ENCODE peak calls at places on chromosome 17, in nine cellular contexts. B, J, U, Z, I, E, T, C and H are unnamed samples.

GRCh38 chr17:40139566-40140058 is 725 bp upstream of the CASC3 start:
- DNase-seq in U (no peak), I (no peak), Z (no peak), B (no peak), T (no peak), C (no peak), E (no peak), J (no peak), H (no peak)

GRCh38 chr17:55275894-55276804 is 11.4 kb downstream of the HLF start:
- DNase-seq in T (peak), Z (no peak), C (no peak), U (no peak), J (no peak), E (no peak), I (no peak), B (no peak), H (no peak)

GRCh38 chr17:8226536-8227237 is 16.3 kb upstream of the AURKB start:
- DNase-seq in B (peak), I (peak), T (peak), U (peak), C (peak), Z (peak), J (peak), E (peak), H (peak)

GRCh38 chr17:74742153-74742515 is 5.1 kb downstream of the RAB37 start:
- DNase-seq in E (no peak), Z (no peak), C (no peak), I (no peak), U (no peak), B (no peak), T (no peak), J (no peak), H (no peak)

GRCh38 chr17:77845541-77846225 is 112.8 kb upstream of the TNRC6C start:
- DNase-seq in T (no peak), I (no peak), Z (no peak), J (no peak), B (no peak), E (no peak), U (peak), C (no peak), H (no peak)

GRCh38 chr17:39553326-39553945 is 54.3 kb downstream of the NEUROD2 start:
- DNase-seq in T (peak), J (no peak), I (peak), Z (no peak), C (no peak), E (no peak), U (no peak), B (no peak), H (no peak)

GRCh38 chr17:21105081-21105480 is 21.7 kb upstream of the DHRS7B start:
- DNase-seq in U (no peak), J (no peak), C (no peak), E (no peak), T (no peak), Z (no peak), B (no peak), I (no peak), H (no peak)

GRCh38 chr17:61967729-61968128 is 39.9 kb upstream of the INTS2 start:
- DNase-seq in C (no peak), J (no peak), Z (no peak), E (no peak), B (no peak), U (no peak), T (no peak), I (no peak), H (no peak)

GRCh38 chr17:74241434-74241833 is 28.1 kb downstream of the TTYH2 start:
- DNase-seq in J (no peak), E (no peak), C (no peak), I (no peak), T (peak), U (peak), B (no peak), Z (no peak), H (no peak)

GRCh38 chr17:82054351-82055022 is 2.8 kb downstream of the GPS1 start:
- DNase-seq in U (no peak), Z (no peak), T (no peak), B (no peak), I (no peak), C (no peak), E (no peak), J (no peak), H (no peak)

GRCh38 chr17:50096092-50096491 is 941 bp downstream of the PDK2 start:
- DNase-seq in Z (no peak), I (no peak), E (no peak), T (no peak), U (no peak), C (no peak), B (peak), J (no peak), H (no peak)

GRCh38 chr17:79064026-79064425 is 10.6 kb upstream of the ENGASE start:
- DNase-seq in C (no peak), U (no peak), T (no peak), I (no peak), J (no peak), Z (no peak), E (no peak), B (no peak), H (no peak)

GRCh38 chr17:76683921-76684745 is 26.6 kb downstream of the MXRA7 start:
- DNase-seq in B (no peak), T (no peak), J (no peak), C (no peak), I (no peak), Z (no peak), U (no peak), E (no peak), H (no peak)

GRCh38 chr17:68314916-68315535 is 23.7 kb downstream of the ARSG start:
- DNase-seq in I (no peak), C (no peak), E (no peak), T (no peak), Z (no peak), J (no peak), B (peak), U (no peak), H (peak)

GRCh38 chr17:62790554-62790953 is 17.6 kb downstream of the MARCHF10 start:
- DNase-seq in C (peak), T (peak), U (no peak), Z (no peak), J (no peak), I (peak), B (no peak), E (no peak), H (no peak)

GRCh38 chr17:27256225-27257030 is 37.5 kb upstream of the WSB1 start:
- DNase-seq in T (peak), Z (no peak), U (no peak), J (peak), C (peak), I (no peak), B (no peak), E (no peak), H (no peak)

GRCh38 chr17:45722161-45722560 is 62.0 kb upstream of the CRHR1 start:
- DNase-seq in Z (peak), J (no peak), T (peak), E (no peak), B (no peak), C (no peak), I (no peak), U (no peak), H (no peak)

GRCh38 chr17:42674755-42675347 is 1.9 kb downstream of the PLEKHH3 start:
- DNase-seq in Z (no peak), E (no peak), C (no peak), T (no peak), B (peak), J (no peak), I (no peak), U (peak), H (no peak)

GRCh38 chr17:29784661-29785060 is 145.4 kb downstream of the SSH2 start:
- DNase-seq in T (peak), J (no peak), Z (no peak), U (no peak), I (no peak), E (no peak), C (no peak), B (no peak), H (no peak)

GRCh38 chr17:64992325-64992802 is 64.2 kb downstream of the GNA13 start:
- DNase-seq in U (no peak), B (no peak), E (no peak), I (peak), T (peak), Z (peak), J (no peak), C (no peak), H (no peak)

GRCh38 chr17:77618173-77618572 is 340.3 kb upstream of the TNRC6C start:
- DNase-seq in B (no peak), E (no peak), C (no peak), T (no peak), Z (no peak), U (peak), I (no peak), J (no peak), H (no peak)

GRCh38 chr17:45388604-45389325 is 43.9 kb downstream of the ARHGAP27 start:
- DNase-seq in B (no peak), U (no peak), C (no peak), Z (no peak), I (peak), J (no peak), T (peak), E (no peak), H (no peak)

GRCh38 chr17:22278302-22279275 is 586.3 kb downstream of the KCNJ18 start:
- DNase-seq in T (no peak), E (no peak), Z (no peak), U (peak), J (no peak), C (no peak), I (no peak), B (peak), H (no peak)

GRCh38 chr17:82236142-82236971 is 7.5 kb downstream of the SLC16A3 start:
- DNase-seq in B (peak), Z (peak), T (peak), E (peak), C (no peak), J (no peak), U (peak), I (no peak), H (peak)

GRCh38 chr17:78111727-78112507 is 16.6 kb downstream of the TMC6 start:
- DNase-seq in E (no peak), B (no peak), J (no peak), C (no peak), U (no peak), Z (no peak), T (no peak), I (no peak), H (no peak)

GRCh38 chr17:67525239-67526135 is 148.4 kb downstream of the PITPNC1 start:
- DNase-seq in T (no peak), E (no peak), Z (no peak), I (no peak), C (no peak), B (peak), U (no peak), J (no peak), H (no peak)

GRCh38 chr17:10061131-10061581 is 137.2 kb downstream of the GAS7 start:
- DNase-seq in U (no peak), E (no peak), C (no peak), I (no peak), J (no peak), T (peak), B (no peak), Z (no peak), H (no peak)

GRCh38 chr17:79276824-79277223 is 202.2 kb downstream of the ENGASE start:
- DNase-seq in U (no peak), I (no peak), B (no peak), E (no peak), Z (no peak), T (no peak), J (no peak), C (no peak), H (no peak)

GRCh38 chr17:40548982-40549680 is 16.1 kb downstream of the CCR7 start:
- DNase-seq in T (peak), J (peak), U (peak), E (peak), I (peak), B (peak), C (peak), Z (peak), H (no peak)

GRCh38 chr17:15265131-15265530 is at the start of gene PMP22:
- DNase-seq in U (no peak), T (peak), I (no peak), E (no peak), Z (no peak), B (no peak), C (no peak), J (no peak), H (no peak)

GRCh38 chr17:15263680-15264079 is 1.4 kb downstream of the PMP22 start:
- DNase-seq in I (no peak), B (no peak), U (no peak), J (no peak), C (no peak), Z (no peak), E (no peak), T (peak), H (no peak)

GRCh38 chr17:15263206-15263579 is 1.9 kb downstream of the PMP22 start:
- DNase-seq in E (peak), T (peak), I (no peak), C (peak), Z (peak), B (peak), U (peak), J (peak), H (no peak)

GRCh38 chr17:15266325-15266950 is 1.3 kb upstream of the PMP22 start:
- DNase-seq in E (no peak), Z (no peak), T (no peak), U (no peak), C (no peak), B (no peak), I (no peak), J (no peak), H (no peak)

DNA sequence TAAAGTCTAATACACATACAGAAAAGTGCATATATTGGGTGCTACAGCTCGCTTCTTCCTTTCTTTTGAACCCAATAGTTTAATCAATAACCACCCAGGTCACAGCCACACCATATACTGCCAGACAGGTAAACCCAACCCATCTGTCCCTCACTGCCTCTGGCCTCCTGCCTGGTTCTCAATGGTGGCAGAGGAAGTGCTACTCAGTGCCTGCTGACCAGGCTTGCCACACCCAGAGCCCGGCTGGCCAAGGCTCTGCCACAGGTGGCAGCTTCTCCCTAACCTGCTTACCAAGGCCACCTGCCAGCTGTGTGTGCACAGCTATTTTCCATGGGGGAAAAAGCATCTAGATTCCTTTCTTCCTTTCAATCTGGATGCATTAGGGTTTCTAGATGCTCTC is 584 bp downstream of the PMP22 start:
- DNase-seq in B (peak), J (no peak), T (no peak), U (peak), I (no peak), E (no peak), C (no peak), Z (no peak), H (no peak)
- H3K4me3 ChIP-seq in B (peak), J (peak), T (peak), U (peak), I (no peak), E (peak), C (no peak), Z (no peak), H (no peak)

GRCh38 chr17:1347681-1348318 is 52.2 kb downstream of the YWHAE start:
- DNase-seq in E (no peak), B (peak), T (peak), C (no peak), I (no peak), U (peak), J (no peak), Z (no peak), H (no peak)
- H3K4me3 ChIP-seq in E (no peak), B (no peak), T (no peak), C (no peak), I (no peak), U (no peak), J (no peak), Z (no peak), H (no peak)

GRCh38 chr17:12566281-12567002 is 99.2 kb upstream of the MYOCD start:
- DNase-seq in U (no peak), E (no peak), C (no peak), Z (no peak), T (no peak), J (no peak), B (no peak), I (no peak), H (no peak)

GRCh38 chr17:12571606-12572005 is 94.1 kb upstream of the MYOCD start:
- DNase-seq in J (no peak), E (no peak), Z (no peak), U (no peak), T (no peak), C (no peak), I (no peak), B (no peak), H (no peak)

GRCh38 chr17:12568358-12569251 is 97.1 kb upstream of the MYOCD start:
- DNase-seq in C (no peak), E (no peak), I (no peak), T (no peak), J (no peak), Z (no peak), B (no peak), U (no peak), H (no peak)

DNA sequence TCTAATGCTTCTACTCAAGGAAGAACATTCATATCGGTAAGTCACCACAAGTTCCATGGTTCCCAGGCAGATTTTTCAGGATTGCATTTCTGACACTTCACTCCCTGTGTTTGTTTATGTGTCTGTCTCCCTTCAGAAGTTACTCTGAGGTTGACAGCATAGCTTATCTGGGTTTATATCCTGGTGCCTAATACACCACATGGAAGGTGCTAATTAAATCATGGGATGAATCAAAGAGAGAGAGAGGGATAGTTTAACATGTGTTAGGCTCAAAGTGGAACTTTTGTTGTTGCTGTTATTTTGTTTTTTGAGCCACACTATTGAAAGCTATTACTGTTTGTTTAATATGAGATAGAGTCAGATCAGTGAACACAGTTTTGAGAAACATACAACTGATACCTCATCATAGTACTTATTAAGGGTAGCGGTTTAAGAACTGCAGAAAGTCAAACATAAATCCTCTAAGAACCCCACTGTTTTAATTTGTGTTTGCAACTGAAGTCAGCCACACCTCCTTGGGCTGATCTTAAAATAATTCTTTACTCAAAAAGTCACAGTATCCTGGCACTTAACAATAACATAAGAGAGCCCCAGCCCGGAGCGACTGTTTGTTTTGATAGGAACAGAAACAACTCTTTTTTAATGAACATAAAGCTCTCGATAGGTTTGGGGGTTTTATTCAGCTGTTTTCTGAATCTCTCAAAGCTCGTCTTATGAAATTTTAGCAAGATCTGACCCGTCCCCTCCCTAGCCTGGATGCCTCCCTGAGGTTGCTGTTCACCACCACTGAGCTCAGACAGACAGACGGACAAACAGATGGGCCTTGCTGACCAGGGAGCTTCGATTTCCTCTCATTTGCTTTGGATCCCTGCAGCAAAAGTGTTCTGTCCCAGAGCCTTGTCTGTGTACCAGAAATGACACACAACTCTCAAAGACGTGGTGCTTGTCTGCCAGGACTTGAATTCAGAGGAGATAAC is 98.3 kb upstream of the MYOCD start:
- DNase-seq in J (no peak), Z (no peak), I (no peak), B (no peak), E (no peak), T (no peak), C (no peak), U (no peak), H (no peak)
- H3K4me3 ChIP-seq in J (no peak), Z (no peak), I (no peak), B (no peak), E (no peak), T (no peak), C (no peak), U (no peak), H (no peak)

DNA sequence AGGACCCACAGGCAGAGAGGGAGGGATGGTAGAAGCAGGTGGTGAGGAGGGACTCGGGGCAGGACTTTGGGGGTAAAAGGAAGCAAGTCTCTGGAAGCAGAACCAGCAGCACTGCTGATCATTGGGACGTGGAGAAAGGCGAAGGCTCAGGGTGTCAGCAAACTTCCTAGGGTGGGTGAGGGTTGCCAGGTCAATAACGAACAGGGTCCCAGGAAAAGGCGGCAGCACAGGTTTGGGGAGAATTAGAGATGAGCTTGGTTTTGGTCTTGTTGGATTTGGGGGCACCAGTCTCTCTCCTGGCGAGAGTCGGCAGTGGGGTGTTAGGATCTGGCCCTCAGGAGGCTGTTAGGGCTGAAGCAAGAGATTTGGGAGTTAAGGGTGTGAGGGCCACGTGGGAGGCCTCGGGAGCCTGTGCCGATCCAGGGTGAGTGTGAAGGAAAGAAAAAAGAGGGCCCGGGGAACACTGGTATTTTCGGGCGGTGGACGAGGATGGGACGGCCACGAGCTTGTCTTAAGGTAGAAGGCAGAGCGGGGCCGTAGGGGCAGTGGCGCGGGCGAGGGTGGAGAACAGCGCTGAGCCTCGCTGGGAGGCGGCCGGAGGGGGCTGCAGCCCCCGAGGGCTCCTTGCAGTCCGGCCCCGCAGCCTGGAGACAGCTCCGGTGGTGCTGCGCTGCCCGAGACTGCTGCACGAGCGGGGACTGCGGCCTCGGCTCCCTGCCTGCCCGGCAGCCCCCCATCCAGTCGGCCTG is 785 bp upstream of the ADORA2B start:
- DNase-seq in T (no peak), B (no peak), J (no peak), E (no peak), Z (no peak), U (no peak), C (no peak), I (no peak), H (no peak)
- H3K4me3 ChIP-seq in T (peak), B (peak), J (peak), E (peak), Z (peak), U (peak), C (peak), I (peak), H (peak)